ENCODE peak calls at places on chromosomes 3 and 15, in nine cellular contexts. V is Daoy; F is HEK293T; D is activated CD8-positive, alpha-beta T cell treated with anti-CD3 and anti-CD28 coated beads for 36 hours; T is Kasumi-1; P is T-cell; I is NCI-H1436; L is brain microvascular endothelial cell; K is B cell. X is an unnamed sample.

GRCh38 chr15:36469567-36469966 is 109.9 kb upstream of the CDIN1 start:
- DNase-seq in V (peak), F (no peak), D (no peak), T (no peak), L (peak), P (no peak), I (no peak), K (no peak), X (peak)

GRCh38 chr3:43348852-43349574 is 62.7 kb downstream of the SNRK start:
- DNase-seq in I (no peak), L (no peak), P (no peak), D (no peak), T (no peak), V (no peak), F (no peak), K (no peak), X (no peak)

GRCh38 chr3:126494204-126494603 is 18.5 kb upstream of the ZXDC start:
- DNase-seq in I (no peak), D (no peak), P (no peak), T (no peak), V (no peak), K (no peak), F (no peak), L (no peak), X (peak)

GRCh38 chr3:55322649-55323048 is 164.5 kb downstream of the WNT5A start:
- DNase-seq in V (no peak), P (no peak), T (no peak), K (no peak), L (no peak), D (no peak), I (peak), F (no peak), X (no peak)

GRCh38 chr3:82342521-82342920 is 581.1 kb upstream of the GBE1 start:
- DNase-seq in L (peak), P (no peak), I (no peak), T (no peak), D (no peak), V (no peak), F (no peak), K (no peak), X (no peak)

GRCh38 chr15:96123630-96124187 is 206.8 kb upstream of the NR2F2 start:
- DNase-seq in P (no peak), D (no peak), T (no peak), I (no peak), V (no peak), L (no peak), F (no peak), K (no peak), X (no peak)

GRCh38 chr15:69346112-69346511 is 47.4 kb downstream of the PAQR5 start:
- DNase-seq in F (no peak), V (peak), K (no peak), P (no peak), L (peak), T (no peak), D (no peak), I (no peak), X (peak)

GRCh38 chr3:14134291-14134690 is 9.4 kb downstream of the TMEM43 start:
- DNase-seq in P (no peak), I (no peak), D (no peak), F (no peak), T (no peak), K (no peak), L (no peak), V (no peak), X (no peak)

GRCh38 chr15:25805006-25805405 is 58.1 kb downstream of the ATP10A start:
- DNase-seq in T (no peak), K (no peak), I (no peak), L (peak), P (no peak), D (no peak), V (peak), F (no peak), X (no peak)

GRCh38 chr3:69642606-69643005 is 96.7 kb upstream of the MITF start:
- DNase-seq in I (no peak), F (no peak), K (no peak), P (no peak), T (no peak), L (no peak), D (no peak), V (no peak), X (no peak)

GRCh38 chr3:129481783-129482332 is 41.8 kb downstream of the IFT122 start:
- DNase-seq in L (peak), I (no peak), K (no peak), D (peak), P (peak), T (no peak), F (no peak), V (no peak), X (peak)

GRCh38 chr3:191136347-191136746 is 62.7 kb upstream of the OSTN start:
- DNase-seq in T (peak), V (peak), D (no peak), I (no peak), K (peak), F (peak), L (peak), P (no peak), X (peak)

GRCh38 chr3:127738192-127738840 is 65.6 kb downstream of the ABTB1 start:
- DNase-seq in D (no peak), L (no peak), V (peak), T (no peak), F (no peak), K (no peak), P (no peak), I (no peak), X (peak)

GRCh38 chr3:196662711-196663571 is 23.4 kb downstream of the NRROS start:
- DNase-seq in D (no peak), P (no peak), K (no peak), L (peak), I (no peak), V (no peak), F (no peak), T (no peak), X (no peak)

GRCh38 chr3:109835958-109836357 is 498.6 kb upstream of the DPPA4 start:
- DNase-seq in F (no peak), D (no peak), I (no peak), V (no peak), L (no peak), P (no peak), T (no peak), K (no peak), X (no peak)

GRCh38 chr3:41519746-41520145 is 320.4 kb downstream of the CTNNB1 start:
- DNase-seq in I (no peak), D (no peak), L (no peak), T (no peak), K (no peak), V (no peak), F (no peak), P (no peak), X (no peak)

GRCh38 chr3:37863949-37864822 is 2.5 kb downstream of the CTDSPL start:
- DNase-seq in L (no peak), I (no peak), P (no peak), K (no peak), F (no peak), D (no peak), V (peak), T (no peak), X (peak)

GRCh38 chr15:38414351-38414750 is 39.6 kb upstream of the FAM98B start:
- DNase-seq in T (peak), I (no peak), V (peak), P (no peak), F (peak), L (peak), D (peak), K (no peak), X (peak)